ENCODE peak calls at places on chromosomes 13 and 19, in nine cellular contexts. T is tibial nerve, O is osteocyte, M is coronary artery, I is mucosa of descending colon, V is PC-9, D is thoracic aorta, Y is brain microvascular endothelial cell, R is choroid plexus epithelial cell. A is an unnamed sample.

GRCh38 chr19:42225718-42226292 is 5.7 kb downstream of the ZNF526 start:
- DNase-seq in T (no peak), O (no peak), M (no peak), I (no peak), V (no peak), D (no peak), Y (no peak), R (no peak), A (no peak)

GRCh38 chr19:55488986-55489710 is 912 bp downstream of the SSC5D start:
- DNase-seq in T (no peak), O (no peak), M (no peak), I (no peak), V (no peak), D (no peak), Y (no peak), R (no peak), A (no peak)

GRCh38 chr19:1725100-1726064 is 27.9 kb upstream of the ONECUT3 start:
- DNase-seq in T (peak; percentile 5), O (peak; percentile 90), M (no peak), I (peak; percentile 25), V (no peak), D (no peak), Y (no peak), R (peak; percentile 54), A (peak; percentile 55)

GRCh38 chr13:24616514-24616913 is 63.7 kb upstream of the ATP12A start:
- DNase-seq in T (no peak), O (peak; percentile 46), M (no peak), I (no peak), V (no peak), D (no peak), Y (no peak), R (no peak), A (no peak)

GRCh38 chr19:5547881-5548280 is 19.9 kb downstream of the TINCR start:
- DNase-seq in T (no peak), O (no peak), M (no peak), I (peak; percentile 46), V (peak; percentile 50), D (no peak), Y (peak; percentile 13), R (peak; percentile 61), A (no peak)

GRCh38 chr13:64871742-64872141 is 2358.4 kb downstream of the PCDH9 start:
- DNase-seq in T (no peak), O (no peak), M (no peak), I (no peak), V (no peak), D (no peak), Y (peak; percentile 0), R (no peak), A (no peak)

GRCh38 chr13:76266566-76266965 is 619.6 kb downstream of the KCTD12 start:
- DNase-seq in T (no peak), O (no peak), M (no peak), I (no peak), V (no peak), D (no peak), Y (no peak), R (no peak), A (no peak)

GRCh38 chr19:8333771-8334457 is 9.1 kb downstream of the KANK3 start:
- DNase-seq in T (no peak), O (no peak), M (no peak), I (no peak), V (no peak), D (no peak), Y (no peak), R (no peak), A (no peak)

GRCh38 chr13:94328336-94329041 is 151.0 kb downstream of the DCT start:
- DNase-seq in T (no peak), O (no peak), M (no peak), I (no peak), V (no peak), D (no peak), Y (no peak), R (peak; percentile 60), A (no peak)

GRCh38 chr13:94329277-94329676 is 150.2 kb downstream of the DCT start:
- DNase-seq in T (no peak), O (no peak), M (no peak), I (no peak), V (no peak), D (no peak), Y (peak; percentile 74), R (peak; percentile 93), A (no peak)

GRCh38 chr13:94325660-94326059 is 153.8 kb downstream of the DCT start:
- DNase-seq in T (no peak), O (no peak), M (no peak), I (no peak), V (no peak), D (no peak), Y (peak; percentile 84), R (peak; percentile 55), A (no peak)

GRCh38 chr13:94325148-94325528 is 154.3 kb downstream of the DCT start:
- DNase-seq in T (no peak), O (no peak), M (no peak), I (no peak), V (no peak), D (no peak), Y (no peak), R (no peak), A (no peak)

DNA sequence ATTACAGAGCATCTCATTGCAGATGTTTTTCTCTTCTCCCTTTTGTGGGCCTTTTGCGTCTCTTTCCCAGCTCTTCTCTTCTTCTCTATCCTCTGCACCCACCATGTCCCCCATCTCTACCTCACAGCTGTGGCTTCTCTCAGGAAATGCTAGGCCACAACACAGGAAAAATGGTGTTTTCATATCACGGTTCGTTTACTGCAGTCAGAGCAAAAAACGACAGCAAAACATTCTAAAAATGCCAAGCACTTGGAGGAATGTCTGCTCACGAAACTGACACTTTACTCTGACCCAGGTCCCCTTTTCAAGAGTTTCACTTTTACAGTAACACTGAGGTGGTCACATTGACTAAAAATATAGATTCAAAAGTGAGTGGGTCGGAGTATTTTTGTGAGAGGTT is 152.2 kb downstream of the DCT start:
- DNase-seq in T (no peak), O (no peak), M (no peak), I (no peak), V (no peak), D (no peak), Y (no peak), R (no peak), A (no peak)
- TF ChIP-seq CTCF in T (no peak), O (no peak), M (no peak), I (no peak), V (no peak), D (no peak), Y (no peak), R (no peak), A (no peak)

DNA sequence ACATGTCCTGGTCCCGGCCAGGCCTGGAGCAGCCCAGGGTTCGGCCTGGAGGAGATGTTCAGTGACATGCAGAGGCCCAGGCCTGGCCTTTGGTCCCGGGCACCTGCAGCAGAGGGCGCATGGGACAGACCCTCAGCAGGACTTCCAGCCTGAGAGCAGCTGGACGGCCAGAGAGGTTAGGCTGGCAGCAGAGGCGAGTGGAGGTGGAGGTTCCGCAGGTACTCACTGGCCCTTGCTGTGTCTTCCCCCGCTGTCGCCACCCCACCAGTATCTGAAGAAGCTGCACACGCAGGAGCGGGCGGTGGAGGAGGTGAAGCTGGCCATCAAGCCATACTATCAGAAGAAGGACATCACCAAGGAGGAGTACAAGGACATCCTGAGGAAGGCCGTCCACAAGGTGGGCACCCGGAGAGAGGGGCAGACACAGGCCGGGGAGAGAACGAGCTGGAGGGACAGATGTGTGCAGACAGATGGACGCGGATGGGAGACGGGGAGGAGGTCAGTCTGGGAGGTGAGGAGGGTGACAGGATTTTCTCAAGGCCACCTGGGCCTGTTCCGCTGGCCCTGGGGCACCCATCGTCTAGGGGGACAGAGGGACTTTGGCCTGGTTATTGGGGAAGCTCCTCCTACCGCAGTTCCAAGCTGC is 8.0 kb downstream of the IRF3 start:
- DNase-seq in T (no peak), O (no peak), M (no peak), I (no peak), V (no peak), D (no peak), Y (no peak), R (no peak), A (no peak)
- TF ChIP-seq CTCF in T (no peak), O (no peak), M (no peak), I (no peak), V (no peak), D (no peak), Y (no peak), R (no peak), A (no peak)

DNA sequence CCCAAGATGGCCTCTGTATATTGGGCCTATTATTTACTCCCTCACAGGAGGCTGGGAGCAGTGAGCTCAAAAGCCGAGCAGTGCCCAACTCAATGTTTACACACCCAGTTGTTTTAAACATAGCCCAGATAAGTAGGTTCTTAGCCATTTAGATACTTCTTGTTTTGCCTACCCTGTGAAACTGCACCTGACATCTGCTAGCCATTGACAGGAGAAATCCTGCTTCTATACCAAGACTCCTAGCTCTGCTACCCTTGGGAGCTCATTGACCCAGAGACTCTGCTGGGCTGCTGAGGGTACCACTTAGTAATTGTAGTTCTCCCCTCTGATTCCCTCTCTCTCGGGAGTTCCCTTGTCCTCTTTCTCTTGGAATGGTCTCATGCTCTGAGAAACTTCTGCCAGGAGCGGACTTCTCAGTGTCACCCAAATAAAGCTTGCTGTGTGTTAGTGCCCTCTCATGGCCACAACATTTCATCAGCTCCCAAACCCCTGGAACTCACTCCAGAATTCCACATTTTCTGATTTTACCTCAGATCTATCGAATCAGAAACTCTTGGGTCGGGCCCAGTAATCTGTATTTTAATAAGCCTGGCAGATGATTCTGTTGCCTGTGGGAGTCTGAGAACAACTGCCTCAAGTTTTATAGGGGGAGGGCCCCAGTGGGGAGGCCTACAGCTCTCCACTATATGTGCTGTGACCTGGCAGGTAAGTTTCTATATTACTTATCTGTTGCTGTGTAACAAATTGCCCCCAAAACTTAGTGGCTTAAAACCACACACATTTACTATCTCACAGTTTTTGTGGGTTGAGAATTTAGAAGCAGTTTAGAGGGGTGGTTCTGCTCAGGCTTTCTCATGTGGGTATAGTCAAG is 221.1 kb downstream of the TDRD3 start:
- DNase-seq in T (peak; percentile 32), O (no peak), M (no peak), I (peak; percentile 16), V (peak; percentile 1), D (no peak), Y (peak; percentile 44), R (peak; percentile 75), A (no peak)
- TF ChIP-seq CTCF in T (peak; percentile 45), O (peak; percentile 61), M (no peak), I (no peak), V (no peak), D (no peak), Y (peak; percentile 69), R (peak; percentile 81), A (no peak)

GRCh38 chr19:18955042-18955441 is 14.0 kb upstream of the HOMER3 start:
- DNase-seq in T (no peak), O (no peak), M (no peak), I (no peak), V (no peak), D (no peak), Y (no peak), R (no peak), A (no peak)

GRCh38 chr19:18949858-18950257 is 8.8 kb upstream of the HOMER3 start:
- DNase-seq in T (no peak), O (no peak), M (no peak), I (no peak), V (no peak), D (no peak), Y (no peak), R (no peak), A (no peak)

GRCh38 chr19:18948976-18949356 is 7.9 kb upstream of the HOMER3 start:
- DNase-seq in T (no peak), O (no peak), M (no peak), I (no peak), V (no peak), D (no peak), Y (no peak), R (no peak), A (no peak)

GRCh38 chr19:18954094-18954493 is 13.1 kb upstream of the HOMER3 start:
- DNase-seq in T (no peak), O (no peak), M (no peak), I (no peak), V (no peak), D (no peak), Y (no peak), R (no peak), A (no peak)

DNA sequence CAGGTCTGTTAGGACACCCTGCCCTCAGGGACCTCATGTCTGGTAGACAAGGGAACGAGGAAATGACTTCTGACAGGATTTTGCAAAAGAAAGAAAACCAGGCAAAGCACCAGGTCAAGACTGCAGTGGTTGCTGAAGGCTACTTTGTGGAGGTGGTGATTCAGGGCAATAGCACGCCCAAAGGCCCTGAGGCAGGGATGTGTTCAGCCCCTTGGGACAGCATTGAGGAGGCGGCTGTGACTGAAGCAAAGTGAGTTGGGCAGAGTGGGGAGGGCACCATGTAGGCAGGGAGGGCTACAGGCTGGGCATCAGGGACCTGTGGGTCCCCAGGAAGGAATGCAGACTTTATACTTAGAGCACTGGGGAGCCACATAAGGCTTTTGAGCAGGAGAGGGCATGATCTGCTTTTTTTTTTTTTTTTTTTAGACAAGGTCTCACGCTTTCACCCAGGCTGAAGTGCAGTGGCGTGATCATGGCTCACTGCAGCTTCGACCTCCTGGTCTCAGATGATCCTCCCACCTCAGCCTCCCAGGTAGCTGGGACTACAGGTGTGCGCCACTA is 10.8 kb upstream of the HOMER3 start:
- DNase-seq in T (no peak), O (no peak), M (no peak), I (no peak), V (peak; percentile 70), D (no peak), Y (no peak), R (no peak), A (no peak)
- TF ChIP-seq CTCF in T (no peak), O (no peak), M (no peak), I (no peak), V (no peak), D (no peak), Y (no peak), R (no peak), A (no peak)

A was measured in mesothelial cell of epicardium.